ENCODE peak calls at places on chromosomes 5 and 9, in five cellular contexts. One of them, this sample, is unnamed.
A peak's percentile ranks its signal among the peaks of the same experiment; 100 is the strongest.

GRCh38 chr5:13860176-13860575 is 84.3 kb downstream of the DNAH5 start:
- DNase-seq in breast epithelium: no peak
- DNase-seq in right atrium auricular region: no peak
- DNase-seq in colonic mucosa: no peak
- DNase-seq in GM12865: no peak
- DNase-seq in this sample: no peak

GRCh38 chr5:40984884-40985283 is 75.6 kb downstream of the C7 start:
- DNase-seq in breast epithelium: no peak
- DNase-seq in right atrium auricular region: no peak
- DNase-seq in colonic mucosa: no peak
- DNase-seq in GM12865: no peak
- DNase-seq in this sample: no peak

GRCh38 chr5:127206320-127207113 is 84.1 kb upstream of the MEGF10 start:
- DNase-seq in breast epithelium: no peak
- DNase-seq in right atrium auricular region: no peak
- DNase-seq in colonic mucosa: no peak
- DNase-seq in GM12865: no peak
- DNase-seq in this sample: no peak

GRCh38 chr5:37954561-37954960 is 114.7 kb upstream of the GDNF start:
- DNase-seq in breast epithelium: no peak
- DNase-seq in right atrium auricular region: no peak
- DNase-seq in colonic mucosa: no peak
- DNase-seq in GM12865: no peak
- DNase-seq in this sample: no peak

GRCh38 chr9:18447131-18447530 is 26.8 kb upstream of the ADAMTSL1 start:
- DNase-seq in breast epithelium: no peak
- DNase-seq in right atrium auricular region: no peak
- DNase-seq in colonic mucosa: no peak
- DNase-seq in GM12865: no peak
- DNase-seq in this sample: no peak

GRCh38 chr9:70466976-70467551 is 52.6 kb upstream of the KLF9 start:
- DNase-seq in breast epithelium: no peak
- DNase-seq in right atrium auricular region: no peak
- DNase-seq in colonic mucosa: no peak
- DNase-seq in GM12865: no peak
- DNase-seq in this sample: no peak

GRCh38 chr9:16003785-16004184 is 450.9 kb downstream of the CCDC171 start:
- DNase-seq in breast epithelium: no peak
- DNase-seq in right atrium auricular region: no peak
- DNase-seq in colonic mucosa: no peak
- DNase-seq in GM12865: no peak
- DNase-seq in this sample: no peak

GRCh38 chr9:130663258-130664171 is 879 bp upstream of the PRDM12 start:
- DNase-seq in breast epithelium: no peak
- DNase-seq in right atrium auricular region: no peak
- DNase-seq in colonic mucosa: no peak
- DNase-seq in GM12865: no peak
- DNase-seq in this sample: no peak

GRCh38 chr9:104805441-104805840 is 41.5 kb downstream of the NIPSNAP3B start:
- DNase-seq in breast epithelium: no peak
- DNase-seq in right atrium auricular region: no peak
- DNase-seq in colonic mucosa: no peak
- DNase-seq in GM12865: no peak
- DNase-seq in this sample: no peak

GRCh38 chr5:157930710-157931109 is 71.8 kb upstream of the CLINT1 start:
- DNase-seq in breast epithelium: no peak
- DNase-seq in right atrium auricular region: no peak
- DNase-seq in colonic mucosa: peak; percentile 74
- DNase-seq in GM12865: no peak
- DNase-seq in this sample: no peak

GRCh38 chr5:55232985-55233928 is at the start of gene CCNO:
- DNase-seq in breast epithelium: no peak
- DNase-seq in right atrium auricular region: no peak
- DNase-seq in colonic mucosa: peak; percentile 82
- DNase-seq in GM12865: peak; percentile 69
- DNase-seq in this sample: peak; percentile 79

GRCh38 chr5:172846677-172847076 is 12.6 kb downstream of the ERGIC1 start:
- DNase-seq in breast epithelium: no peak
- DNase-seq in right atrium auricular region: no peak
- DNase-seq in colonic mucosa: no peak
- DNase-seq in GM12865: no peak
- DNase-seq in this sample: no peak

GRCh38 chr5:119311688-119312087 is 44.1 kb upstream of the TNFAIP8 start:
- DNase-seq in breast epithelium: no peak
- DNase-seq in right atrium auricular region: no peak
- DNase-seq in colonic mucosa: no peak
- DNase-seq in GM12865: no peak
- DNase-seq in this sample: no peak

GRCh38 chr9:108963459-108964143 is 29.4 kb downstream of the ABITRAM start:
- DNase-seq in breast epithelium: peak; percentile 60
- DNase-seq in right atrium auricular region: no peak
- DNase-seq in colonic mucosa: no peak
- DNase-seq in GM12865: no peak
- DNase-seq in this sample: no peak

GRCh38 chr5:105238561-105238960 is 1676.0 kb upstream of the NUDT12 start:
- DNase-seq in breast epithelium: no peak
- DNase-seq in right atrium auricular region: no peak
- DNase-seq in colonic mucosa: no peak
- DNase-seq in GM12865: no peak
- DNase-seq in this sample: no peak

GRCh38 chr5:160213537-160213936 is 15.8 kb upstream of the FABP6 start:
- DNase-seq in breast epithelium: no peak
- DNase-seq in right atrium auricular region: no peak
- DNase-seq in colonic mucosa: no peak
- DNase-seq in GM12865: peak; percentile 24
- DNase-seq in this sample: no peak

GRCh38 chr9:138059196-138059595 is 181.6 kb downstream of the CACNA1B start:
- DNase-seq in breast epithelium: peak; percentile 15
- DNase-seq in right atrium auricular region: no peak
- DNase-seq in colonic mucosa: no peak
- DNase-seq in GM12865: no peak
- DNase-seq in this sample: no peak

GRCh38 chr5:9474241-9475002 is 71.5 kb downstream of the SEMA5A start:
- DNase-seq in breast epithelium: no peak
- DNase-seq in right atrium auricular region: no peak
- DNase-seq in colonic mucosa: no peak
- DNase-seq in GM12865: no peak
- DNase-seq in this sample: no peak

GRCh38 chr9:34701023-34701768 is 8.7 kb downstream of the CCL21 start:
- DNase-seq in breast epithelium: peak; percentile 73
- DNase-seq in right atrium auricular region: peak; percentile 77
- DNase-seq in colonic mucosa: peak; percentile 82
- DNase-seq in GM12865: peak; percentile 54
- DNase-seq in this sample: peak; percentile 84

GRCh38 chr9:89295400-89295799 is 15.6 kb upstream of the CKS2 start:
- DNase-seq in breast epithelium: no peak
- DNase-seq in right atrium auricular region: no peak
- DNase-seq in colonic mucosa: no peak
- DNase-seq in GM12865: no peak
- DNase-seq in this sample: no peak

GRCh38 chr5:123882946-123883345 is 371.0 kb downstream of the CSNK1G3 start:
- DNase-seq in breast epithelium: no peak
- DNase-seq in right atrium auricular region: no peak
- DNase-seq in colonic mucosa: no peak
- DNase-seq in GM12865: no peak
- DNase-seq in this sample: no peak

GRCh38 chr5:173598686-173599085 is 17.8 kb downstream of the BOD1 start:
- DNase-seq in breast epithelium: no peak
- DNase-seq in right atrium auricular region: no peak
- DNase-seq in colonic mucosa: no peak
- DNase-seq in GM12865: no peak
- DNase-seq in this sample: no peak

GRCh38 chr5:107985144-107985543 is 314.4 kb upstream of the EFNA5 start:
- DNase-seq in breast epithelium: no peak
- DNase-seq in right atrium auricular region: no peak
- DNase-seq in colonic mucosa: no peak
- DNase-seq in GM12865: no peak
- DNase-seq in this sample: no peak

GRCh38 chr9:106438928-106439327 is 424.0 kb upstream of the ZNF462 start:
- DNase-seq in breast epithelium: no peak
- DNase-seq in right atrium auricular region: no peak
- DNase-seq in colonic mucosa: no peak
- DNase-seq in GM12865: no peak
- DNase-seq in this sample: no peak

GRCh38 chr9:94713446-94714185 is 12.9 kb upstream of the AOPEP start:
- DNase-seq in breast epithelium: no peak
- DNase-seq in right atrium auricular region: no peak
- DNase-seq in colonic mucosa: no peak
- DNase-seq in GM12865: no peak
- DNase-seq in this sample: no peak

GRCh38 chr5:79181419-79182022 is 54.4 kb upstream of the JMY start:
- DNase-seq in breast epithelium: no peak
- DNase-seq in right atrium auricular region: no peak
- DNase-seq in colonic mucosa: no peak
- DNase-seq in GM12865: no peak
- DNase-seq in this sample: no peak

GRCh38 chr9:130896233-130897012 is at the start of gene QRFP:
- DNase-seq in breast epithelium: no peak
- DNase-seq in right atrium auricular region: no peak
- DNase-seq in colonic mucosa: peak; percentile 42
- DNase-seq in GM12865: no peak
- DNase-seq in this sample: no peak

GRCh38 chr5:57420821-57421220 is 61.8 kb downstream of the ACTBL2 start:
- DNase-seq in breast epithelium: no peak
- DNase-seq in right atrium auricular region: no peak
- DNase-seq in colonic mucosa: no peak
- DNase-seq in GM12865: no peak
- DNase-seq in this sample: no peak

GRCh38 chr9:88106492-88106891 is 31.8 kb downstream of the SPATA31C2 start:
- DNase-seq in breast epithelium: no peak
- DNase-seq in right atrium auricular region: no peak
- DNase-seq in colonic mucosa: peak; percentile 55
- DNase-seq in GM12865: no peak
- DNase-seq in this sample: no peak

GRCh38 chr5:177194278-177194677 is 60.7 kb downstream of the NSD1 start:
- DNase-seq in breast epithelium: no peak
- DNase-seq in right atrium auricular region: no peak
- DNase-seq in colonic mucosa: no peak
- DNase-seq in GM12865: no peak
- DNase-seq in this sample: no peak

GRCh38 chr5:83090169-83090568 is 12.8 kb downstream of the XRCC4 start:
- DNase-seq in breast epithelium: no peak
- DNase-seq in right atrium auricular region: no peak
- DNase-seq in colonic mucosa: no peak
- DNase-seq in GM12865: no peak
- DNase-seq in this sample: no peak
- H3K4me3 ChIP-seq in breast epithelium: no peak overlapping the region
- H3K4me3 ChIP-seq in right atrium auricular region: no peak overlapping the region
- H3K4me3 ChIP-seq in colonic mucosa: no peak overlapping the region
- H3K4me3 ChIP-seq in GM12865: no peak overlapping the region
- H3K4me3 ChIP-seq in this sample: no peak overlapping the region

GRCh38 chr9:132770775-132771310 is 100.6 kb downstream of the GTF3C4 start:
- DNase-seq in breast epithelium: no peak
- DNase-seq in right atrium auricular region: peak; percentile 52
- DNase-seq in colonic mucosa: no peak
- DNase-seq in GM12865: peak; percentile 11
- DNase-seq in this sample: no peak
- H3K4me3 ChIP-seq in breast epithelium: peak overlapping the region; percentile 81
- H3K4me3 ChIP-seq in right atrium auricular region: peak overlapping the region; percentile 75
- H3K4me3 ChIP-seq in colonic mucosa: peak overlapping the region; percentile 91
- H3K4me3 ChIP-seq in GM12865: peak overlapping the region; percentile 82
- H3K4me3 ChIP-seq in this sample: peak overlapping the region; percentile 86

GRCh38 chr9:5448461-5448860 is 1.9 kb upstream of the CD274 start:
- DNase-seq in breast epithelium: no peak
- DNase-seq in right atrium auricular region: no peak
- DNase-seq in colonic mucosa: no peak
- DNase-seq in GM12865: peak; percentile 63
- DNase-seq in this sample: no peak
- H3K4me3 ChIP-seq in breast epithelium: no peak overlapping the region
- H3K4me3 ChIP-seq in right atrium auricular region: no peak overlapping the region
- H3K4me3 ChIP-seq in colonic mucosa: no peak overlapping the region
- H3K4me3 ChIP-seq in GM12865: no peak overlapping the region
- H3K4me3 ChIP-seq in this sample: no peak overlapping the region

GRCh38 chr5:146205499-146206202 is 2.2 kb downstream of the RBM27 start:
- DNase-seq in breast epithelium: no peak
- DNase-seq in right atrium auricular region: no peak
- DNase-seq in colonic mucosa: no peak
- DNase-seq in GM12865: peak; percentile 24
- DNase-seq in this sample: no peak
- H3K4me3 ChIP-seq in breast epithelium: no peak overlapping the region
- H3K4me3 ChIP-seq in right atrium auricular region: no peak overlapping the region
- H3K4me3 ChIP-seq in colonic mucosa: no peak overlapping the region
- H3K4me3 ChIP-seq in GM12865: peak overlapping the region; percentile 93
- H3K4me3 ChIP-seq in this sample: peak overlapping the region; percentile 98

DNA sequence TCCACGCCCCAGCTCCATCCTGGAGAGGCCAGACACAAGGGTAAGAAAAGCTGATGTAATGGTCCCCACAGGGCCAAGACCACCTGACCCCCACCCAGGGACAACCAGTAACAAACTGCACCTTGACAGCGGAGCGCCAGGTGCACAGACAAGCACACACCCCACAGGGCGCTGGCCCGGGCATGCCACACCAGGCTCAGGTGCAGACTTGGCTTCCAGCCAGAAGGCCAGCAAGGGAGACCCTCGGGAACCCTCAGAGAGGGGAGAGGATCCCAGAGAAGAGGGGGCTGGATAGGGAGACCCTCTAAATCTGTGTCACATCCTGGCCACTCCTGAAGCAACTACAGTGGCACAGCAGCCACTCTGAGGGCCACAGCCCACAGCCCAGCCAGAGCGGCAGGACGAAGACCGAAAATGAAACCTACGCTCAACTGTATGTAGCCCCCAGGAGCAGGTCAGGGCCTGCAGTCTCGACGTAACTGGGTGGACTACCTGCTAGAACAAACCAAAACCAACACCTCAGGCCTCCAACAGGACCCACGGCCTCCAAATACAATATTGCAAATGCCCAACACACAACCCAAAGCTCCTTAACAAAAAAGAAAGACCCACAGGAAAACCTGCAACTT is 18.5 kb downstream of the CAMSAP1 start:
- DNase-seq in breast epithelium: no peak
- DNase-seq in right atrium auricular region: no peak
- DNase-seq in colonic mucosa: no peak
- DNase-seq in GM12865: no peak
- DNase-seq in this sample: peak; percentile 47
- H3K4me3 ChIP-seq in breast epithelium: no peak overlapping the region
- H3K4me3 ChIP-seq in right atrium auricular region: no peak overlapping the region
- H3K4me3 ChIP-seq in colonic mucosa: no peak overlapping the region
- H3K4me3 ChIP-seq in GM12865: no peak overlapping the region
- H3K4me3 ChIP-seq in this sample: no peak overlapping the region

GRCh38 chr9:128361981-128362646 is 9.1 kb upstream of the URM1 start:
- DNase-seq in breast epithelium: peak; percentile 84
- DNase-seq in right atrium auricular region: peak; percentile 87
- DNase-seq in colonic mucosa: peak; percentile 88
- DNase-seq in GM12865: peak; percentile 76
- DNase-seq in this sample: peak; percentile 91
- H3K4me3 ChIP-seq in breast epithelium: peak overlapping the region; percentile 33
- H3K4me3 ChIP-seq in right atrium auricular region: peak overlapping the region; percentile 48
- H3K4me3 ChIP-seq in colonic mucosa: peak overlapping the region; percentile 33
- H3K4me3 ChIP-seq in GM12865: peak overlapping the region; percentile 23
- H3K4me3 ChIP-seq in this sample: peak overlapping the region; percentile 69

GRCh38 chr5:171544913-171545550 is 125.6 kb downstream of the FGF18 start:
- DNase-seq in breast epithelium: no peak
- DNase-seq in right atrium auricular region: no peak
- DNase-seq in colonic mucosa: no peak
- DNase-seq in GM12865: no peak
- DNase-seq in this sample: no peak
- H3K4me3 ChIP-seq in breast epithelium: no peak overlapping the region
- H3K4me3 ChIP-seq in right atrium auricular region: no peak overlapping the region
- H3K4me3 ChIP-seq in colonic mucosa: no peak overlapping the region
- H3K4me3 ChIP-seq in GM12865: no peak overlapping the region
- H3K4me3 ChIP-seq in this sample: no peak overlapping the region